ENCODE peak calls at places on chromosomes 4 and X, in seven cellular contexts. G is right lobe of liver; E is heart right ventricle; F is cardiac muscle cell; I is CD8-positive, alpha-beta memory T cell; N is MM.1S; T is CD4-positive, alpha-beta memory T cell. A is an unnamed sample.

GRCh38 chr4:18670034-18670433 is 648.5 kb upstream of the LCORL start:
- DNase-seq in E (no peak), F (no peak), T (no peak), G (no peak), N (no peak), I (no peak), A (no peak)

GRCh38 chr4:87024181-87024580 is 89.4 kb downstream of the AFF1 start:
- DNase-seq in I (no peak), G (no peak), N (no peak), F (no peak), T (no peak), E (no peak), A (no peak)

GRCh38 chr4:89838005-89838404 is 1.0 kb upstream of the SNCA start:
- DNase-seq in E (no peak), G (no peak), N (no peak), F (peak; percentile 35), T (no peak), I (no peak), A (peak; percentile 24)

GRCh38 chr4:170887396-170887795 is 797.6 kb upstream of the AADAT start:
- DNase-seq in F (no peak), N (no peak), E (no peak), T (no peak), G (no peak), I (no peak), A (no peak)

GRCh38 chrX:40832723-40833122 is 97.4 kb upstream of the MED14 start:
- DNase-seq in E (no peak), N (no peak), F (no peak), T (no peak), G (no peak), I (no peak), A (no peak)

GRCh38 chr4:108644237-108644636 is 6.2 kb upstream of the OSTC start:
- DNase-seq in N (no peak), G (no peak), T (no peak), I (no peak), E (no peak), F (no peak), A (no peak)

GRCh38 chrX:22376369-22376768 is 103.7 kb downstream of the CBLL2 start:
- DNase-seq in T (no peak), G (no peak), I (no peak), N (no peak), F (no peak), E (no peak), A (no peak)

GRCh38 chrX:131802836-131803626 is 220.1 kb upstream of the STK26 start:
- DNase-seq in N (peak; percentile 91), G (peak; percentile 50), I (no peak), E (peak; percentile 24), F (no peak), T (peak; percentile 33), A (peak; percentile 13)

GRCh38 chr4:48653217-48654014 is 126.7 kb downstream of the FRYL start:
- DNase-seq in G (no peak), T (peak; percentile 53), F (peak; percentile 39), N (no peak), I (peak; percentile 8), E (peak; percentile 41), A (peak; percentile 67)

GRCh38 chr4:98996056-98996941 is 778 bp downstream of the METAP1 start:
- DNase-seq in I (no peak), G (no peak), F (peak; percentile 49), E (no peak), N (peak; percentile 38), T (no peak), A (peak; percentile 26)

GRCh38 chr4:94621491-94622080 is 136.2 kb upstream of the BMPR1B start:
- DNase-seq in F (peak; percentile 53), G (no peak), N (peak; percentile 45), I (no peak), T (no peak), E (no peak), A (peak; percentile 42)

GRCh38 chrX:151239748-151240147 is 63.4 kb downstream of the GPR50 start:
- DNase-seq in T (no peak), N (no peak), E (no peak), I (no peak), F (no peak), G (no peak), A (no peak)

GRCh38 chr4:52555356-52555716 is 103.8 kb downstream of the USP46 start:
- DNase-seq in N (no peak), G (no peak), F (no peak), T (no peak), E (no peak), I (no peak), A (no peak)

GRCh38 chrX:126339926-126340325 is 173.8 kb upstream of the DCAF12L2 start:
- DNase-seq in G (no peak), I (no peak), F (no peak), E (no peak), N (peak; percentile 60), T (no peak), A (no peak)

GRCh38 chrX:124940536-124940935 is 379.1 kb upstream of the TEX13C start:
- DNase-seq in E (no peak), N (no peak), G (no peak), I (no peak), T (no peak), F (no peak), A (no peak)

GRCh38 chr4:7738458-7739076 is 201.1 kb downstream of the AFAP1 start:
- DNase-seq in F (no peak), T (no peak), N (no peak), G (no peak), E (no peak), I (no peak), A (peak; percentile 35)

GRCh38 chr4:153778383-153778782 is 10.5 kb downstream of the SFRP2 start:
- DNase-seq in T (no peak), N (no peak), E (no peak), I (no peak), G (no peak), F (no peak), A (no peak)

GRCh38 chrX:23311731-23312130 is 22.9 kb upstream of the PTCHD1 start:
- DNase-seq in E (no peak), F (no peak), T (no peak), I (no peak), G (no peak), N (no peak), A (no peak)

GRCh38 chr4:113575391-113575790 is 186.1 kb downstream of the CAMK2D start:
- DNase-seq in N (no peak), I (no peak), T (no peak), G (no peak), E (no peak), F (no peak), A (no peak)

GRCh38 chrX:29941292-29941691 is 274.1 kb upstream of the MAGEB2 start:
- DNase-seq in E (no peak), G (no peak), T (no peak), F (peak; percentile 33), N (no peak), I (no peak), A (no peak)

GRCh38 chr4:61239250-61239649 is 39.1 kb downstream of the ADGRL3 start:
- DNase-seq in F (no peak), N (no peak), T (no peak), I (no peak), G (no peak), E (no peak), A (no peak)

GRCh38 chr4:136505020-136505419 is 1027.3 kb downstream of the PCDH18 start:
- DNase-seq in G (no peak), I (no peak), T (no peak), E (no peak), N (no peak), F (no peak), A (no peak)

GRCh38 chrX:22247169-22247568 is 25.5 kb upstream of the CBLL2 start:
- DNase-seq in T (no peak), N (no peak), G (no peak), F (no peak), E (no peak), I (no peak), A (no peak)

GRCh38 chr4:164531336-164531735 is 222.6 kb upstream of the SMIM31 start:
- DNase-seq in E (no peak), I (no peak), F (no peak), G (no peak), T (no peak), N (no peak), A (no peak)

DNA sequence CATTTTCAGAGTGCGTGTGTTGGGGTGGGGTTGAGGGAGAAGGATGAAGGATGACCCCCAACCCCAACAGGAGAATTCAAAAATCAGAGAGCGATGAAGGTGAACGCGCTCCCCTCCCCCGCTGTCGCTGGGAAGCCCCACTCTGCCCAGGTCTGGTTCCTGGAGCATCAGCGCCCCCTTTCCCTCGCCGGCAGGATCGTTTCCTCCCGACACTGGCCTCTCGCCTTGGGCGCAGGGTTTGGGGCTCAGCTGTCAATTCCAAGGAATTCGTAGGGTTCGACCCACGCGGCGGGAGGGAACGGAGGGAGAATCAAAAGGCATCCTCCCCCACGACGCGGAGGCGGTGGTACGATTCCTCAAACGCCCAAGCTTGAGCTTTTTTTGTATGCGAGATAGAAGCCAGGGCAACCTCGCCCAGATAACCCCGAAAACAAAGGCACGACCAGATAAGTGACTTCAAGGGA is 997 bp upstream of the PDGFRA start:
- DNase-seq in E (peak; percentile 79), I (no peak), N (peak; percentile 43), T (no peak), F (peak; percentile 92), G (peak; percentile 77), A (no peak)
- H3K27ac ChIP-seq in E (peak overlapping the region; percentile 85), I (no peak overlapping the region), N (no peak overlapping the region), T (no peak overlapping the region), F (peak overlapping the region; percentile 42), G (no peak overlapping the region), A (no peak overlapping the region)

DNA sequence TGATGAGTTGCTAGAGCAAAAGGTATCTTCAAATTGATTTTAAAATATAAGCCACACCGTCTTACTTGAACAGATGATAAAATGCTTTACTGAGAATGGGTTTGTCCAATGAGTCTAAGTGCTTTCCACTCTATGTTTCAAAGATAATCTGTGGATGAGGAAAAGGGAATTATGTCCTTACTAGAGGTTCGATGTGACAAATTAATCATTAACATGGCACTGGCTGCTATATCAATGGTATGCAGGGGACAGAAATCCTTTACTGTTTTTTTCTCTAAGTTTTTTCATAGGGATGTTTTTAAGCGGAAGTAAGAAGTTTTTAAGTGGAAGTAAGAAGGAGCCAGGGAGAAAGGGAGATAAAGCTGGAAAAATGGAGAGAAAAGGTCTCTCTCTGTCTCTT is 38.0 kb downstream of the MID1IP1 start:
- DNase-seq in E (no peak), T (no peak), F (no peak), G (no peak), N (no peak), I (no peak), A (no peak)
- H3K27ac ChIP-seq in E (no peak overlapping the region), T (no peak overlapping the region), F (no peak overlapping the region), G (no peak overlapping the region), N (no peak overlapping the region), I (no peak overlapping the region), A (no peak overlapping the region)

GRCh38 chrX:2434764-2435163 is 66.0 kb downstream of the DHRSX start:
- DNase-seq in I (no peak), F (no peak), G (no peak), T (no peak), N (no peak), E (no peak), A (no peak)
- H3K27ac ChIP-seq in I (no peak overlapping the region), F (no peak overlapping the region), G (no peak overlapping the region), T (no peak overlapping the region), N (no peak overlapping the region), E (no peak overlapping the region), A (no peak overlapping the region)

DNA sequence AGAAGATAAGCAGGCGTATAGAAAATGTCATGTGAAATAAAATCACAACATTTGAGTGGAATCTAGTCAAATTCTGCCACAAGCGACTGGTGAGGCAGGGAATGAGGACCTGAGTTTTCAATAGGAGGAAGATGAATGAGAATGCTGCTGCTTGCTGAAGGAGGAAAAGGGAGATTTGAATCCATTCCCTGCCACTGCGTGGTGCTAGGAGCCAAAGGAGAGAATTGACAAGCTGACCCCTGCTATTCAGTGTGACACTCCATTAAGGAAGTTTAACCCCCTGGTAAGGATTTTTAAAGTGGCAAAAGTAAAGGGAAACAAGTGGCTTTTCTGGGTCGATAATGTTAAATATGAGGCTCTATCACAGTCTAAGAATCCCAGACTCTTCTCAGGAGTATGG is 314.0 kb downstream of the NAF1 start:
- DNase-seq in F (no peak), N (no peak), I (no peak), G (no peak), E (no peak), T (no peak), A (no peak)
- H3K27ac ChIP-seq in F (no peak overlapping the region), N (no peak overlapping the region), I (no peak overlapping the region), G (no peak overlapping the region), E (no peak overlapping the region), T (no peak overlapping the region), A (no peak overlapping the region)

A was measured in DND-41.